ENCODE peak calls at places on chromosome 19, in ten cellular contexts. L, O, U, K, E, I, C, R, G and D are unnamed samples.

GRCh38 chr19:45762870-45763631 is 6.0 kb downstream of the SIX5 start:
- DNase-seq in U (no peak), R (no peak), L (no peak), K (no peak), G (no peak), C (no peak), O (no peak), I (no peak), E (no peak), D (no peak)

GRCh38 chr19:32397736-32398135 is 7.8 kb upstream of the DPY19L3 start:
- DNase-seq in E (no peak), R (no peak), C (peak; percentile 81), O (no peak), K (no peak), U (no peak), I (no peak), G (peak; percentile 78), L (no peak), D (peak; percentile 52)

GRCh38 chr19:52946322-52947310 is 16.1 kb downstream of the ZNF816 start:
- DNase-seq in K (no peak), U (no peak), C (no peak), L (no peak), G (peak; percentile 43), E (no peak), I (no peak), R (no peak), O (no peak), D (no peak)

GRCh38 chr19:18278521-18279265 is 2.7 kb downstream of the JUND start:
- DNase-seq in G (peak; percentile 39), K (peak; percentile 55), I (peak; percentile 66), U (no peak), E (no peak), L (peak; percentile 64), O (no peak), C (peak; percentile 9), R (no peak), D (no peak)

GRCh38 chr19:52211926-52212571 is 22.2 kb downstream of the PPP2R1A start:
- DNase-seq in K (no peak), E (no peak), O (no peak), C (no peak), G (no peak), L (no peak), U (no peak), R (no peak), I (no peak), D (no peak)

GRCh38 chr19:11435833-11436313 is 438 bp downstream of the PRKCSH start:
- DNase-seq in K (no peak), C (no peak), I (peak; percentile 18), L (peak; percentile 20), U (peak; percentile 29), G (peak; percentile 30), E (no peak), O (no peak), R (no peak), D (no peak)

GRCh38 chr19:18571564-18572344 is at the start of gene UBA52:
- DNase-seq in E (peak; percentile 91), C (peak; percentile 85), U (peak; percentile 99), O (peak; percentile 96), R (peak; percentile 93), G (peak; percentile 99), L (peak; percentile 98), K (peak; percentile 98), I (peak; percentile 100), D (peak; percentile 93)

GRCh38 chr19:13615890-13616289 is 109.6 kb upstream of the CACNA1A start:
- DNase-seq in L (no peak), K (no peak), U (no peak), G (no peak), E (peak; percentile 43), O (peak; percentile 60), R (no peak), C (no peak), I (no peak), D (no peak)

GRCh38 chr19:18541258-18541991 is 1.9 kb downstream of the FKBP8 start:
- DNase-seq in K (no peak), U (no peak), R (no peak), E (no peak), L (no peak), G (no peak), I (no peak), O (no peak), C (no peak), D (no peak)

GRCh38 chr19:1999856-2000515 is 15.5 kb downstream of the BTBD2 start:
- DNase-seq in U (no peak), R (no peak), L (no peak), O (no peak), C (no peak), E (no peak), K (no peak), G (no peak), I (no peak), D (no peak)